ENCODE peak calls at places on chromosomes 11 and 22, in five cellular contexts. One of them, this sample, is unnamed.

GRCh38 chr11:1302461-1303073 is 6.9 kb downstream of the TOLLIP start:
- DNase-seq in EL: no peak
- DNase-seq in AG09319: no peak
- DNase-seq in fibroblast of the aortic adventitia: no peak
- DNase-seq in amniotic stem cell: no peak
- DNase-seq in this sample: no peak

GRCh38 chr11:86145439-86146156 is 76.7 kb upstream of the PICALM start:
- DNase-seq in EL: no peak
- DNase-seq in AG09319: no peak
- DNase-seq in fibroblast of the aortic adventitia: no peak
- DNase-seq in amniotic stem cell: no peak
- DNase-seq in this sample: no peak

GRCh38 chr11:288328-289144 is at the start of gene PGGHG:
- DNase-seq in EL: peak; percentile 58
- DNase-seq in AG09319: no peak
- DNase-seq in fibroblast of the aortic adventitia: no peak
- DNase-seq in amniotic stem cell: peak; percentile 12
- DNase-seq in this sample: peak; percentile 58

GRCh38 chr11:69006816-69007215 is 6.2 kb downstream of the MRGPRF start:
- DNase-seq in EL: no peak
- DNase-seq in AG09319: no peak
- DNase-seq in fibroblast of the aortic adventitia: no peak
- DNase-seq in amniotic stem cell: no peak
- DNase-seq in this sample: no peak

GRCh38 chr11:29319231-29319630 is 697.6 kb downstream of the KCNA4 start:
- DNase-seq in EL: no peak
- DNase-seq in AG09319: no peak
- DNase-seq in fibroblast of the aortic adventitia: peak; percentile 77
- DNase-seq in amniotic stem cell: no peak
- DNase-seq in this sample: no peak

GRCh38 chr11:64132388-64132771 is 33.5 kb downstream of the MACROD1 start:
- DNase-seq in EL: no peak
- DNase-seq in AG09319: no peak
- DNase-seq in fibroblast of the aortic adventitia: no peak
- DNase-seq in amniotic stem cell: no peak
- DNase-seq in this sample: no peak

GRCh38 chr22:42913874-42914510 is 56.9 kb upstream of the ARFGAP3 start:
- DNase-seq in EL: no peak
- DNase-seq in AG09319: no peak
- DNase-seq in fibroblast of the aortic adventitia: no peak
- DNase-seq in amniotic stem cell: no peak
- DNase-seq in this sample: no peak

GRCh38 chr11:86954288-86955110 is 696 bp downstream of the FZD4 start:
- DNase-seq in EL: peak; percentile 21
- DNase-seq in AG09319: no peak
- DNase-seq in fibroblast of the aortic adventitia: peak; percentile 53
- DNase-seq in amniotic stem cell: no peak
- DNase-seq in this sample: peak; percentile 33

GRCh38 chr22:33389927-33390326 is 331.7 kb upstream of the SYN3 start:
- DNase-seq in EL: no peak
- DNase-seq in AG09319: no peak
- DNase-seq in fibroblast of the aortic adventitia: no peak
- DNase-seq in amniotic stem cell: no peak
- DNase-seq in this sample: no peak

GRCh38 chr11:1055990-1056771 is 18.5 kb upstream of the MUC2 start:
- DNase-seq in EL: no peak
- DNase-seq in AG09319: no peak
- DNase-seq in fibroblast of the aortic adventitia: no peak
- DNase-seq in amniotic stem cell: no peak
- DNase-seq in this sample: no peak

GRCh38 chr11:69154938-69155301 is 815 bp upstream of the SMIM38 start:
- DNase-seq in EL: no peak
- DNase-seq in AG09319: no peak
- DNase-seq in fibroblast of the aortic adventitia: no peak
- DNase-seq in amniotic stem cell: no peak
- DNase-seq in this sample: no peak

GRCh38 chr22:32776800-32777199 is 24.7 kb upstream of the TIMP3 start:
- DNase-seq in EL: no peak
- DNase-seq in AG09319: no peak
- DNase-seq in fibroblast of the aortic adventitia: no peak
- DNase-seq in amniotic stem cell: no peak
- DNase-seq in this sample: no peak

GRCh38 chr22:46547179-46547882 is 9.9 kb upstream of the CELSR1 start:
- DNase-seq in EL: peak; percentile 88
- DNase-seq in AG09319: no peak
- DNase-seq in fibroblast of the aortic adventitia: peak; percentile 86
- DNase-seq in amniotic stem cell: peak; percentile 60
- DNase-seq in this sample: no peak

GRCh38 chr11:2116680-2117079 is 22.5 kb downstream of the IGF2 start:
- DNase-seq in EL: no peak
- DNase-seq in AG09319: no peak
- DNase-seq in fibroblast of the aortic adventitia: no peak
- DNase-seq in amniotic stem cell: no peak
- DNase-seq in this sample: no peak

GRCh38 chr11:34214961-34215805 is 109.8 kb downstream of the NAT10 start:
- DNase-seq in EL: peak; percentile 81
- DNase-seq in AG09319: no peak
- DNase-seq in fibroblast of the aortic adventitia: peak; percentile 41
- DNase-seq in amniotic stem cell: no peak
- DNase-seq in this sample: peak; percentile 74

GRCh38 chr11:82790723-82791487 is 57.2 kb upstream of the FAM181B start:
- DNase-seq in EL: no peak
- DNase-seq in AG09319: no peak
- DNase-seq in fibroblast of the aortic adventitia: peak; percentile 44
- DNase-seq in amniotic stem cell: no peak
- DNase-seq in this sample: no peak

GRCh38 chr11:37422511-37422910 is 824.5 kb upstream of the RAG2 start:
- DNase-seq in EL: peak; percentile 11
- DNase-seq in AG09319: no peak
- DNase-seq in fibroblast of the aortic adventitia: no peak
- DNase-seq in amniotic stem cell: no peak
- DNase-seq in this sample: no peak

GRCh38 chr11:75344761-75345454 is 6.6 kb downstream of the ARRB1 start:
- DNase-seq in EL: no peak
- DNase-seq in AG09319: no peak
- DNase-seq in fibroblast of the aortic adventitia: no peak
- DNase-seq in amniotic stem cell: no peak
- DNase-seq in this sample: peak; percentile 48

GRCh38 chr11:68115285-68115684 is 5.9 kb downstream of the CHKA start:
- DNase-seq in EL: no peak
- DNase-seq in AG09319: no peak
- DNase-seq in fibroblast of the aortic adventitia: no peak
- DNase-seq in amniotic stem cell: no peak
- DNase-seq in this sample: no peak

GRCh38 chr22:46087816-46088277 is 62.5 kb upstream of the PPARA start:
- DNase-seq in EL: peak; percentile 92
- DNase-seq in AG09319: peak; percentile 89
- DNase-seq in fibroblast of the aortic adventitia: peak; percentile 94
- DNase-seq in amniotic stem cell: peak; percentile 47
- DNase-seq in this sample: no peak

GRCh38 chr11:115454525-115454924 is 49.7 kb downstream of the CADM1 start:
- DNase-seq in EL: no peak
- DNase-seq in AG09319: no peak
- DNase-seq in fibroblast of the aortic adventitia: no peak
- DNase-seq in amniotic stem cell: no peak
- DNase-seq in this sample: no peak

GRCh38 chr11:47501095-47501494 is 51.8 kb downstream of the CELF1 start:
- DNase-seq in EL: no peak
- DNase-seq in AG09319: no peak
- DNase-seq in fibroblast of the aortic adventitia: no peak
- DNase-seq in amniotic stem cell: no peak
- DNase-seq in this sample: no peak

GRCh38 chr11:2778630-2779498 is 79.1 kb upstream of the KCNQ1OT1 start:
- DNase-seq in EL: no peak
- DNase-seq in AG09319: peak; percentile 31
- DNase-seq in fibroblast of the aortic adventitia: peak; percentile 79
- DNase-seq in amniotic stem cell: no peak
- DNase-seq in this sample: no peak

GRCh38 chr11:32428665-32429293 is 6.6 kb downstream of the WT1 start:
- DNase-seq in EL: no peak
- DNase-seq in AG09319: no peak
- DNase-seq in fibroblast of the aortic adventitia: no peak
- DNase-seq in amniotic stem cell: no peak
- DNase-seq in this sample: no peak

GRCh38 chr11:134363592-134363991 is 31.8 kb downstream of the GLB1L2 start:
- DNase-seq in EL: no peak
- DNase-seq in AG09319: no peak
- DNase-seq in fibroblast of the aortic adventitia: no peak
- DNase-seq in amniotic stem cell: no peak
- DNase-seq in this sample: no peak

GRCh38 chr11:114135737-114136151 is 76.2 kb downstream of the ZBTB16 start:
- DNase-seq in EL: peak; percentile 46
- DNase-seq in AG09319: no peak
- DNase-seq in fibroblast of the aortic adventitia: no peak
- DNase-seq in amniotic stem cell: no peak
- DNase-seq in this sample: no peak

GRCh38 chr11:116478676-116479075 is 294.1 kb downstream of the BUD13 start:
- DNase-seq in EL: no peak
- DNase-seq in AG09319: no peak
- DNase-seq in fibroblast of the aortic adventitia: no peak
- DNase-seq in amniotic stem cell: no peak
- DNase-seq in this sample: no peak

GRCh38 chr11:106668147-106668546 is 350.1 kb downstream of the GUCY1A2 start:
- DNase-seq in EL: peak; percentile 55
- DNase-seq in AG09319: no peak
- DNase-seq in fibroblast of the aortic adventitia: peak; percentile 58
- DNase-seq in amniotic stem cell: peak; percentile 44
- DNase-seq in this sample: no peak

GRCh38 chr22:32708835-32709234 is 92.7 kb upstream of the TIMP3 start:
- DNase-seq in EL: peak; percentile 97
- DNase-seq in AG09319: peak; percentile 60
- DNase-seq in fibroblast of the aortic adventitia: peak; percentile 44
- DNase-seq in amniotic stem cell: peak; percentile 52
- DNase-seq in this sample: no peak

GRCh38 chr11:16611395-16612233 is 126.8 kb upstream of the C11orf58 start:
- DNase-seq in EL: no peak
- DNase-seq in AG09319: no peak
- DNase-seq in fibroblast of the aortic adventitia: no peak
- DNase-seq in amniotic stem cell: no peak
- DNase-seq in this sample: no peak

GRCh38 chr11:13298765-13299164 is 21.2 kb downstream of the BMAL1 start:
- DNase-seq in EL: no peak
- DNase-seq in AG09319: no peak
- DNase-seq in fibroblast of the aortic adventitia: no peak
- DNase-seq in amniotic stem cell: no peak
- DNase-seq in this sample: no peak